ENCODE peak calls at places on chromosomes 16 and 17, in four cellular contexts. One of them, this sample, is unnamed.

GRCh38 chr17:38894276-38894675 is 24.4 kb downstream of the LASP1 start:
- DNase-seq in mesendoderm: peak
- DNase-seq in H9: peak
- DNase-seq in H1: no peak
- DNase-seq in this sample: no peak

GRCh38 chr16:21302898-21303528 is 24.9 kb upstream of the CRYM start:
- DNase-seq in mesendoderm: peak
- DNase-seq in H9: no peak
- DNase-seq in H1: no peak
- DNase-seq in this sample: peak

GRCh38 chr16:8861563-8862308 is 7.1 kb downstream of the CARHSP1 start:
- DNase-seq in mesendoderm: no peak
- DNase-seq in H9: no peak
- DNase-seq in H1: no peak
- DNase-seq in this sample: no peak

GRCh38 chr16:4675864-4676786 is 17.2 kb upstream of the NUDT16L1 start:
- DNase-seq in mesendoderm: peak
- DNase-seq in H9: no peak
- DNase-seq in H1: no peak
- DNase-seq in this sample: no peak

GRCh38 chr16:11682655-11683096 is 14.4 kb downstream of the SNN start:
- DNase-seq in mesendoderm: no peak
- DNase-seq in H9: no peak
- DNase-seq in H1: no peak
- DNase-seq in this sample: peak

GRCh38 chr16:30407794-30408534 is 558 bp downstream of the ZNF771 start:
- DNase-seq in mesendoderm: peak
- DNase-seq in H9: no peak
- DNase-seq in H1: peak
- DNase-seq in this sample: no peak

GRCh38 chr17:41914358-41914766 is 4.4 kb downstream of the ACLY start:
- DNase-seq in mesendoderm: peak
- DNase-seq in H9: no peak
- DNase-seq in H1: no peak
- DNase-seq in this sample: peak

GRCh38 chr17:43217614-43218087 is 6.0 kb downstream of the TMEM106A start:
- DNase-seq in mesendoderm: no peak
- DNase-seq in H9: no peak
- DNase-seq in H1: no peak
- DNase-seq in this sample: no peak

GRCh38 chr16:67170948-67171649 is 761 bp downstream of the NOL3 start:
- DNase-seq in mesendoderm: peak
- DNase-seq in H9: no peak
- DNase-seq in H1: no peak
- DNase-seq in this sample: peak

GRCh38 chr17:82216301-82217119 is 3.9 kb upstream of the CCDC57 start:
- DNase-seq in mesendoderm: no peak
- DNase-seq in H9: no peak
- DNase-seq in H1: no peak
- DNase-seq in this sample: peak

GRCh38 chr16:86398622-86399021 is 111.7 kb upstream of the FOXF1 start:
- DNase-seq in mesendoderm: no peak
- DNase-seq in H9: no peak
- DNase-seq in H1: no peak
- DNase-seq in this sample: peak

GRCh38 chr16:82137819-82138177 is 32.2 kb downstream of the MPHOSPH6 start:
- DNase-seq in mesendoderm: no peak
- DNase-seq in H9: no peak
- DNase-seq in H1: no peak
- DNase-seq in this sample: no peak

GRCh38 chr16:626787-627457 is 3.9 kb upstream of the WFIKKN1 start:
- DNase-seq in mesendoderm: peak
- DNase-seq in H9: peak
- DNase-seq in H1: no peak
- DNase-seq in this sample: peak

GRCh38 chr16:68374251-68374805 is 63.5 kb downstream of the PRMT7 start:
- DNase-seq in mesendoderm: no peak
- DNase-seq in H9: no peak
- DNase-seq in H1: no peak
- DNase-seq in this sample: no peak

GRCh38 chr16:70717817-70718216 is 32.0 kb upstream of the MTSS2 start:
- DNase-seq in mesendoderm: no peak
- DNase-seq in H9: no peak
- DNase-seq in H1: no peak
- DNase-seq in this sample: no peak

GRCh38 chr17:73568934-73569333 is 75.3 kb downstream of the SDK2 start:
- DNase-seq in mesendoderm: no peak
- DNase-seq in H9: no peak
- DNase-seq in H1: no peak
- DNase-seq in this sample: no peak

GRCh38 chr16:7361416-7362129 is 28.9 kb downstream of the RBFOX1 start:
- DNase-seq in mesendoderm: no peak
- DNase-seq in H9: no peak
- DNase-seq in H1: no peak
- DNase-seq in this sample: no peak

GRCh38 chr16:78503501-78504110 is 404.2 kb downstream of the WWOX start:
- DNase-seq in mesendoderm: peak
- DNase-seq in H9: no peak
- DNase-seq in H1: no peak
- DNase-seq in this sample: peak

GRCh38 chr17:48613862-48614694 is 1.0 kb downstream of the HOXB8 start:
- DNase-seq in mesendoderm: peak
- DNase-seq in H9: peak
- DNase-seq in H1: no peak
- DNase-seq in this sample: peak

GRCh38 chr16:1459967-1460366 is 14.9 kb downstream of the CLCN7 start:
- DNase-seq in mesendoderm: no peak
- DNase-seq in H9: no peak
- DNase-seq in H1: peak
- DNase-seq in this sample: no peak

GRCh38 chr17:16287563-16288027 is 65.7 kb downstream of the CENPV start:
- DNase-seq in mesendoderm: no peak
- DNase-seq in H9: no peak
- DNase-seq in H1: no peak
- DNase-seq in this sample: peak

GRCh38 chr16:87333101-87333500 is 15.9 kb upstream of the C16orf95 start:
- DNase-seq in mesendoderm: no peak
- DNase-seq in H9: no peak
- DNase-seq in H1: no peak
- DNase-seq in this sample: no peak

GRCh38 chr16:11781773-11782172 is 15.3 kb downstream of the ZC3H7A start:
- DNase-seq in mesendoderm: no peak
- DNase-seq in H9: no peak
- DNase-seq in H1: no peak
- DNase-seq in this sample: no peak

GRCh38 chr16:84839956-84840355 is 20.2 kb downstream of the CRISPLD2 start:
- DNase-seq in mesendoderm: peak
- DNase-seq in H9: no peak
- DNase-seq in H1: no peak
- DNase-seq in this sample: peak

GRCh38 chr17:2312736-2313135 is 9.0 kb downstream of the SRR start:
- DNase-seq in mesendoderm: no peak
- DNase-seq in H9: no peak
- DNase-seq in H1: no peak
- DNase-seq in this sample: no peak

GRCh38 chr17:64411999-64412771 is 21.5 kb upstream of the PECAM1 start:
- DNase-seq in mesendoderm: peak
- DNase-seq in H9: peak
- DNase-seq in H1: peak
- DNase-seq in this sample: no peak

GRCh38 chr16:57801856-57802634 is at the start of gene KIFC3:
- DNase-seq in mesendoderm: peak
- DNase-seq in H9: peak
- DNase-seq in H1: peak
- DNase-seq in this sample: peak

GRCh38 chr17:49995055-49995738 is at the start of gene DLX3:
- DNase-seq in mesendoderm: peak
- DNase-seq in H9: peak
- DNase-seq in H1: peak
- DNase-seq in this sample: peak

GRCh38 chr16:12685806-12686205 is 117.9 kb downstream of the CPPED1 start:
- DNase-seq in mesendoderm: peak
- DNase-seq in H9: no peak
- DNase-seq in H1: no peak
- DNase-seq in this sample: no peak

GRCh38 chr17:14198013-14198412 is 38.6 kb downstream of the CDRT15 start:
- DNase-seq in mesendoderm: peak
- DNase-seq in H9: peak
- DNase-seq in H1: no peak
- DNase-seq in this sample: no peak

GRCh38 chr17:51651513-51652298 is 391.4 kb downstream of the UTP18 start:
- DNase-seq in mesendoderm: no peak
- DNase-seq in H9: no peak
- DNase-seq in H1: no peak
- DNase-seq in this sample: no peak

GRCh38 chr17:41549596-41550039 is 21.5 kb upstream of the KRT19 start:
- DNase-seq in mesendoderm: no peak
- DNase-seq in H9: no peak
- DNase-seq in H1: no peak
- DNase-seq in this sample: peak

GRCh38 chr17:58918072-58918471 is 162.4 kb downstream of the PPM1E start:
- DNase-seq in mesendoderm: peak
- DNase-seq in H9: no peak
- DNase-seq in H1: no peak
- DNase-seq in this sample: no peak

GRCh38 chr16:52251495-52251894 is 295.4 kb downstream of the TOX3 start:
- DNase-seq in mesendoderm: no peak
- DNase-seq in H9: no peak
- DNase-seq in H1: no peak
- DNase-seq in this sample: no peak

GRCh38 chr16:31421587-31421986 is 6.6 kb downstream of the COX6A2 start:
- DNase-seq in mesendoderm: no peak
- DNase-seq in H9: no peak
- DNase-seq in H1: no peak
- DNase-seq in this sample: no peak

GRCh38 chr17:57544834-57545463 is 200.2 kb downstream of the CCDC182 start:
- DNase-seq in mesendoderm: no peak
- DNase-seq in H9: no peak
- DNase-seq in H1: no peak
- DNase-seq in this sample: no peak

GRCh38 chr16:72202014-72202413 is 30.1 kb upstream of the PMFBP1 start:
- DNase-seq in mesendoderm: no peak
- DNase-seq in H9: no peak
- DNase-seq in H1: no peak
- DNase-seq in this sample: no peak

DNA sequence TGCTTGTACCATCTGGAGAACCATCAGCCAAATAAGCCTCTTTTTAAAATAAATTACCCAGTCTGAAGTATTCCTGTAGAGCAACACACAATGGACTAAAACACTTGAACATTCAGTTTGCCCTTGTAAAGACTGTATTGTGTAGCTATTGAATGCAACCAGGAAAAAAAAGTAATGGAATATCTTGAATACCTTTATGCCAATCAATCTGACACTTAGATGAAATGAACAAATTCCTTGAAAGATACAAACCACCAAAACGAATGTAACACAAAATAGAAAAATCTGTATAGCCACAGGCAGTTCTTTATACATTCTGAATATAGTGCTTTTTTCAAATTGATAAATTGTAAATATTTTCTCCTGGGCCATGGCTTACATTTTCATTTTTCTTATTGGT is 63.3 kb upstream of the KCNJ16 start:
- DNase-seq in mesendoderm: no peak
- DNase-seq in H9: no peak
- DNase-seq in H1: no peak
- DNase-seq in this sample: no peak
- H4K5ac ChIP-seq in mesendoderm: no peak
- H4K5ac ChIP-seq in H9: no peak
- H4K5ac ChIP-seq in H1: no peak
- H4K5ac ChIP-seq in this sample: no peak

GRCh38 chr16:79638386-79639106 is 38.0 kb upstream of the MAF start:
- DNase-seq in mesendoderm: no peak
- DNase-seq in H9: no peak
- DNase-seq in H1: no peak
- DNase-seq in this sample: no peak

GRCh38 chr16:79639576-79640311 is 39.2 kb upstream of the MAF start:
- DNase-seq in mesendoderm: no peak
- DNase-seq in H9: no peak
- DNase-seq in H1: no peak
- DNase-seq in this sample: no peak

GRCh38 chr16:79632289-79632688 is 31.8 kb upstream of the MAF start:
- DNase-seq in mesendoderm: peak
- DNase-seq in H9: no peak
- DNase-seq in H1: no peak
- DNase-seq in this sample: no peak

GRCh38 chr16:79635488-79635887 is 35.0 kb upstream of the MAF start:
- DNase-seq in mesendoderm: no peak
- DNase-seq in H9: no peak
- DNase-seq in H1: no peak
- DNase-seq in this sample: no peak
- H4K5ac ChIP-seq in mesendoderm: no peak
- H4K5ac ChIP-seq in H9: no peak
- H4K5ac ChIP-seq in H1: no peak
- H4K5ac ChIP-seq in this sample: no peak

DNA sequence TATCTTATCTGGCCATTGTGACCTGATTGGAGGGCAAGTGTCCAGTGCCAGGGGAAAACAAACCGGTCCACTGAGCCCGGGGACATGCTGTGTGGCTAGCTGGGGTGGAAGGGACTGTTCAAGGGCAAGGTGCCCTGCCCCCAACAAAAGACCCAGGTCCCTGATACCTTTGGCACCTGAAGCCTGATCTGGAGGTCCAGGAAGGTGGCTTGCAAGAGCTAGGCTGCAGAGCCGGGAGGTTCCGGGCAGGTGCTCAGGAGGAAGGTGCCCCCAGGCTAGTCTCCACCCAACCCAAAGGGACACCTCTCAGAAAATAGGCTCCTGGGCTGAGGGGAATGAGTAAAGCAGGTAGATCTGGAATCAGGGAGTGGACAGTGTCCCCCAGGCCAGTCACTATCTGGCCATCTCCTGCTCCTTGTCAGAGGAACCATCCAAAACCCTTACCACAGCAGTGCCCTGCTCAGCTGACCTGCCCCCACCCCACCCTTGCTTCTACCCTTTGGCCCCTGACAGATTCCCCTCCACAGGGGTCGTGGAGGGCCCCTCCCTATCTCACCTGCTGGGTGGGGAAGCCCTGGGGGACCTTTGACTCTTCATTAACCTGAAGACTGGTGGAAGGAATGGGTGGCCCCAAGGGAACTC is 6.2 kb downstream of the NAT9 start:
- DNase-seq in mesendoderm: no peak
- DNase-seq in H9: no peak
- DNase-seq in H1: no peak
- DNase-seq in this sample: no peak
- H4K5ac ChIP-seq in mesendoderm: no peak
- H4K5ac ChIP-seq in H9: no peak
- H4K5ac ChIP-seq in H1: no peak
- H4K5ac ChIP-seq in this sample: no peak

DNA sequence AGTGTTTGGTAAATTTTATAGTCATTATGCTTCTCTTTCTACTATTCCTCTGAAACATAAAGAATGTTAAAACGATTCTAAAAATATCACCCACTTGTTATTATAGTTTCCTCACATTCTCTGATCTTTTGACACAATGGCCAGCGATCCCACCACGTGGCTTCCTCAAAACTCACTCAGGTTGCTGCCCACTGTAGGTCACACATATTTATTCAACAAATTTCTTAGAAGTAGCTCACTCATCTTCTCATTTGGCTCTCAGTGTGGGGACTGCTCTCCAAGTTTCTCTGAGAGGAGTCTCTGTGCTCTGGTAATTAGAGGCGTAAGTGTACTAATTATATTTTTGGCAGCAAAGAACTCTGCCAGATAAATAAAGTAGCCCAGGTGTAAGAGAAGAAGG is 465.4 kb downstream of the CDH11 start:
- DNase-seq in mesendoderm: no peak
- DNase-seq in H9: no peak
- DNase-seq in H1: no peak
- DNase-seq in this sample: no peak
- H4K5ac ChIP-seq in mesendoderm: no peak
- H4K5ac ChIP-seq in H9: no peak
- H4K5ac ChIP-seq in H1: no peak
- H4K5ac ChIP-seq in this sample: no peak